ENCODE peak calls at places on chromosomes 2 and 18, in nine cellular contexts. One of them, this sample, is unnamed.

GRCh38 chr2:69567157-69567908 is 76.2 kb downstream of the AAK1 start:
- DNase-seq in pancreas: no peak
- DNase-seq in A549: peak
- DNase-seq in activated CD4-positive, alpha-beta T cell treated with anti-CD3 and anti-CD28 coated beads, Interleukin-2, amount 50 U/mL, for 24 hours: no peak
- DNase-seq in activated T-cell treated with anti-CD3 and anti-CD28 coated beads, Interleukin-2, amount 50 U/mL, for 72 hours: no peak
- DNase-seq in neural crest cell: no peak
- DNase-seq in activated CD8-positive, alpha-beta memory T cell treated with anti-CD3 and anti-CD28 coated beads for 1 hour: no peak
- DNase-seq in T-helper 2 cell: no peak
- DNase-seq in NCI-H2081: no peak
- DNase-seq in this sample: no peak

GRCh38 chr2:239275871-239276812 is 124.7 kb downstream of the HDAC4 start:
- DNase-seq in pancreas: no peak
- DNase-seq in A549: no peak
- DNase-seq in activated CD4-positive, alpha-beta T cell treated with anti-CD3 and anti-CD28 coated beads, Interleukin-2, amount 50 U/mL, for 24 hours: no peak
- DNase-seq in activated T-cell treated with anti-CD3 and anti-CD28 coated beads, Interleukin-2, amount 50 U/mL, for 72 hours: no peak
- DNase-seq in neural crest cell: no peak
- DNase-seq in activated CD8-positive, alpha-beta memory T cell treated with anti-CD3 and anti-CD28 coated beads for 1 hour: no peak
- DNase-seq in T-helper 2 cell: no peak
- DNase-seq in NCI-H2081: no peak
- DNase-seq in this sample: peak

GRCh38 chr2:237714690-237715458 is 83.7 kb upstream of the RBM44 start:
- DNase-seq in pancreas: no peak
- DNase-seq in A549: no peak
- DNase-seq in activated CD4-positive, alpha-beta T cell treated with anti-CD3 and anti-CD28 coated beads, Interleukin-2, amount 50 U/mL, for 24 hours: no peak
- DNase-seq in activated T-cell treated with anti-CD3 and anti-CD28 coated beads, Interleukin-2, amount 50 U/mL, for 72 hours: no peak
- DNase-seq in neural crest cell: no peak
- DNase-seq in activated CD8-positive, alpha-beta memory T cell treated with anti-CD3 and anti-CD28 coated beads for 1 hour: no peak
- DNase-seq in T-helper 2 cell: no peak
- DNase-seq in NCI-H2081: no peak
- DNase-seq in this sample: no peak

GRCh38 chr18:32450026-32450681 is 20.5 kb downstream of the GAREM1 start:
- DNase-seq in pancreas: no peak
- DNase-seq in A549: no peak
- DNase-seq in activated CD4-positive, alpha-beta T cell treated with anti-CD3 and anti-CD28 coated beads, Interleukin-2, amount 50 U/mL, for 24 hours: no peak
- DNase-seq in activated T-cell treated with anti-CD3 and anti-CD28 coated beads, Interleukin-2, amount 50 U/mL, for 72 hours: no peak
- DNase-seq in neural crest cell: no peak
- DNase-seq in activated CD8-positive, alpha-beta memory T cell treated with anti-CD3 and anti-CD28 coated beads for 1 hour: no peak
- DNase-seq in T-helper 2 cell: no peak
- DNase-seq in NCI-H2081: no peak
- DNase-seq in this sample: no peak

GRCh38 chr18:615773-616172 is 19.0 kb downstream of the CLUL1 start:
- DNase-seq in pancreas: peak
- DNase-seq in A549: no peak
- DNase-seq in activated CD4-positive, alpha-beta T cell treated with anti-CD3 and anti-CD28 coated beads, Interleukin-2, amount 50 U/mL, for 24 hours: no peak
- DNase-seq in activated T-cell treated with anti-CD3 and anti-CD28 coated beads, Interleukin-2, amount 50 U/mL, for 72 hours: no peak
- DNase-seq in neural crest cell: no peak
- DNase-seq in activated CD8-positive, alpha-beta memory T cell treated with anti-CD3 and anti-CD28 coated beads for 1 hour: no peak
- DNase-seq in T-helper 2 cell: no peak
- DNase-seq in NCI-H2081: no peak
- DNase-seq in this sample: no peak

GRCh38 chr18:60739212-60739611 is 366.6 kb upstream of the MC4R start:
- DNase-seq in pancreas: no peak
- DNase-seq in A549: no peak
- DNase-seq in activated CD4-positive, alpha-beta T cell treated with anti-CD3 and anti-CD28 coated beads, Interleukin-2, amount 50 U/mL, for 24 hours: no peak
- DNase-seq in activated T-cell treated with anti-CD3 and anti-CD28 coated beads, Interleukin-2, amount 50 U/mL, for 72 hours: no peak
- DNase-seq in neural crest cell: no peak
- DNase-seq in activated CD8-positive, alpha-beta memory T cell treated with anti-CD3 and anti-CD28 coated beads for 1 hour: no peak
- DNase-seq in T-helper 2 cell: no peak
- DNase-seq in NCI-H2081: no peak
- DNase-seq in this sample: no peak

GRCh38 chr2:234111523-234111922 is 61.0 kb downstream of the SPP2 start:
- DNase-seq in pancreas: no peak
- DNase-seq in A549: peak
- DNase-seq in activated CD4-positive, alpha-beta T cell treated with anti-CD3 and anti-CD28 coated beads, Interleukin-2, amount 50 U/mL, for 24 hours: no peak
- DNase-seq in activated T-cell treated with anti-CD3 and anti-CD28 coated beads, Interleukin-2, amount 50 U/mL, for 72 hours: no peak
- DNase-seq in neural crest cell: no peak
- DNase-seq in activated CD8-positive, alpha-beta memory T cell treated with anti-CD3 and anti-CD28 coated beads for 1 hour: no peak
- DNase-seq in T-helper 2 cell: no peak
- DNase-seq in NCI-H2081: no peak
- DNase-seq in this sample: no peak

GRCh38 chr18:61883547-61883946 is 9.3 kb downstream of the RNF152 start:
- DNase-seq in pancreas: no peak
- DNase-seq in A549: no peak
- DNase-seq in activated CD4-positive, alpha-beta T cell treated with anti-CD3 and anti-CD28 coated beads, Interleukin-2, amount 50 U/mL, for 24 hours: no peak
- DNase-seq in activated T-cell treated with anti-CD3 and anti-CD28 coated beads, Interleukin-2, amount 50 U/mL, for 72 hours: no peak
- DNase-seq in neural crest cell: no peak
- DNase-seq in activated CD8-positive, alpha-beta memory T cell treated with anti-CD3 and anti-CD28 coated beads for 1 hour: no peak
- DNase-seq in T-helper 2 cell: no peak
- DNase-seq in NCI-H2081: no peak
- DNase-seq in this sample: no peak

GRCh38 chr2:185643434-185643833 is 95.2 kb upstream of the FSIP2 start:
- DNase-seq in pancreas: no peak
- DNase-seq in A549: no peak
- DNase-seq in activated CD4-positive, alpha-beta T cell treated with anti-CD3 and anti-CD28 coated beads, Interleukin-2, amount 50 U/mL, for 24 hours: no peak
- DNase-seq in activated T-cell treated with anti-CD3 and anti-CD28 coated beads, Interleukin-2, amount 50 U/mL, for 72 hours: no peak
- DNase-seq in neural crest cell: no peak
- DNase-seq in activated CD8-positive, alpha-beta memory T cell treated with anti-CD3 and anti-CD28 coated beads for 1 hour: no peak
- DNase-seq in T-helper 2 cell: no peak
- DNase-seq in NCI-H2081: no peak
- DNase-seq in this sample: no peak

GRCh38 chr2:27212626-27213471 is 781 bp upstream of the SLC5A6 start:
- DNase-seq in pancreas: no peak
- DNase-seq in A549: peak
- DNase-seq in activated CD4-positive, alpha-beta T cell treated with anti-CD3 and anti-CD28 coated beads, Interleukin-2, amount 50 U/mL, for 24 hours: peak
- DNase-seq in activated T-cell treated with anti-CD3 and anti-CD28 coated beads, Interleukin-2, amount 50 U/mL, for 72 hours: peak
- DNase-seq in neural crest cell: peak
- DNase-seq in activated CD8-positive, alpha-beta memory T cell treated with anti-CD3 and anti-CD28 coated beads for 1 hour: no peak
- DNase-seq in T-helper 2 cell: peak
- DNase-seq in NCI-H2081: peak
- DNase-seq in this sample: no peak

GRCh38 chr2:197090713-197091367 is 164.3 kb upstream of the PGAP1 start:
- DNase-seq in pancreas: no peak
- DNase-seq in A549: no peak
- DNase-seq in activated CD4-positive, alpha-beta T cell treated with anti-CD3 and anti-CD28 coated beads, Interleukin-2, amount 50 U/mL, for 24 hours: no peak
- DNase-seq in activated T-cell treated with anti-CD3 and anti-CD28 coated beads, Interleukin-2, amount 50 U/mL, for 72 hours: no peak
- DNase-seq in neural crest cell: peak
- DNase-seq in activated CD8-positive, alpha-beta memory T cell treated with anti-CD3 and anti-CD28 coated beads for 1 hour: no peak
- DNase-seq in T-helper 2 cell: no peak
- DNase-seq in NCI-H2081: peak
- DNase-seq in this sample: no peak

GRCh38 chr2:109143214-109144187 is 14.5 kb downstream of the SH3RF3 start:
- DNase-seq in pancreas: no peak
- DNase-seq in A549: no peak
- DNase-seq in activated CD4-positive, alpha-beta T cell treated with anti-CD3 and anti-CD28 coated beads, Interleukin-2, amount 50 U/mL, for 24 hours: peak
- DNase-seq in activated T-cell treated with anti-CD3 and anti-CD28 coated beads, Interleukin-2, amount 50 U/mL, for 72 hours: peak
- DNase-seq in neural crest cell: no peak
- DNase-seq in activated CD8-positive, alpha-beta memory T cell treated with anti-CD3 and anti-CD28 coated beads for 1 hour: no peak
- DNase-seq in T-helper 2 cell: peak
- DNase-seq in NCI-H2081: no peak
- DNase-seq in this sample: no peak

GRCh38 chr2:24050041-24050655 is 607 bp downstream of the FKBP1B start:
- DNase-seq in pancreas: peak
- DNase-seq in A549: no peak
- DNase-seq in activated CD4-positive, alpha-beta T cell treated with anti-CD3 and anti-CD28 coated beads, Interleukin-2, amount 50 U/mL, for 24 hours: no peak
- DNase-seq in activated T-cell treated with anti-CD3 and anti-CD28 coated beads, Interleukin-2, amount 50 U/mL, for 72 hours: peak
- DNase-seq in neural crest cell: peak
- DNase-seq in activated CD8-positive, alpha-beta memory T cell treated with anti-CD3 and anti-CD28 coated beads for 1 hour: no peak
- DNase-seq in T-helper 2 cell: no peak
- DNase-seq in NCI-H2081: no peak
- DNase-seq in this sample: peak

GRCh38 chr2:196380098-196380497 is 208.7 kb upstream of the STK17B start:
- DNase-seq in pancreas: no peak
- DNase-seq in A549: no peak
- DNase-seq in activated CD4-positive, alpha-beta T cell treated with anti-CD3 and anti-CD28 coated beads, Interleukin-2, amount 50 U/mL, for 24 hours: no peak
- DNase-seq in activated T-cell treated with anti-CD3 and anti-CD28 coated beads, Interleukin-2, amount 50 U/mL, for 72 hours: no peak
- DNase-seq in neural crest cell: no peak
- DNase-seq in activated CD8-positive, alpha-beta memory T cell treated with anti-CD3 and anti-CD28 coated beads for 1 hour: no peak
- DNase-seq in T-helper 2 cell: no peak
- DNase-seq in NCI-H2081: no peak
- DNase-seq in this sample: no peak

GRCh38 chr18:59325965-59326364 is 7.5 kb upstream of the CPLX4 start:
- DNase-seq in pancreas: no peak
- DNase-seq in A549: no peak
- DNase-seq in activated CD4-positive, alpha-beta T cell treated with anti-CD3 and anti-CD28 coated beads, Interleukin-2, amount 50 U/mL, for 24 hours: no peak
- DNase-seq in activated T-cell treated with anti-CD3 and anti-CD28 coated beads, Interleukin-2, amount 50 U/mL, for 72 hours: no peak
- DNase-seq in neural crest cell: no peak
- DNase-seq in activated CD8-positive, alpha-beta memory T cell treated with anti-CD3 and anti-CD28 coated beads for 1 hour: no peak
- DNase-seq in T-helper 2 cell: no peak
- DNase-seq in NCI-H2081: no peak
- DNase-seq in this sample: no peak